ENCODE peak calls at places on chromosomes 12 and 14, in seven cellular contexts. K is OCI-LY7; G is IMR-90; Y is T1000; I is activated naive CD4-positive, alpha-beta T cell treated with anti-CD3 and anti-CD28 coated beads for 36 hours; T is smooth muscle cell of the brain vasculature; H is lung. J is an unnamed sample.

GRCh38 chr14:87643005-87643404 is 350.0 kb downstream of the GALC start:
- DNase-seq in K (no peak), G (no peak), Y (no peak), I (no peak), T (no peak), H (peak), J (no peak)

GRCh38 chr14:24064856-24065255 is 6.5 kb upstream of the CPNE6 start:
- DNase-seq in K (no peak), G (no peak), Y (no peak), I (no peak), T (no peak), H (no peak), J (no peak)

GRCh38 chr14:62179367-62180018 is 417.3 kb downstream of the SNAPC1 start:
- DNase-seq in K (peak), G (peak), Y (peak), I (peak), T (peak), H (peak), J (peak)

GRCh38 chr14:50462111-50462510 is 65.4 kb upstream of the CDKL1 start:
- DNase-seq in K (no peak), G (no peak), Y (no peak), I (no peak), T (no peak), H (no peak), J (no peak)

GRCh38 chr14:92880851-92881250 is 42.1 kb upstream of the CHGA start:
- DNase-seq in K (no peak), G (peak), Y (no peak), I (no peak), T (no peak), H (no peak), J (peak)

GRCh38 chr14:66206554-66206953 is 279.6 kb upstream of the CCDC196 start:
- DNase-seq in K (peak), G (no peak), Y (no peak), I (peak), T (no peak), H (no peak), J (no peak)

GRCh38 chr12:109744991-109745942 is 31.6 kb downstream of the FAM222A start:
- DNase-seq in K (no peak), G (peak), Y (no peak), I (no peak), T (no peak), H (no peak), J (peak)

GRCh38 chr12:70122804-70123203 is 120.4 kb upstream of the CNOT2 start:
- DNase-seq in K (no peak), G (no peak), Y (no peak), I (no peak), T (no peak), H (no peak), J (no peak)

GRCh38 chr12:116266220-116266619 is 11.3 kb downstream of the MED13L start:
- DNase-seq in K (no peak), G (peak), Y (no peak), I (no peak), T (no peak), H (no peak), J (peak)

GRCh38 chr14:29865299-29865698 is 62.3 kb downstream of the PRKD1 start:
- DNase-seq in K (no peak), G (no peak), Y (no peak), I (no peak), T (no peak), H (no peak), J (peak)

GRCh38 chr14:77299776-77300175 is 20.9 kb downstream of the POMT2 start:
- DNase-seq in K (no peak), G (no peak), Y (no peak), I (no peak), T (no peak), H (no peak), J (no peak)

GRCh38 chr14:53640695-53641094 is 315.9 kb downstream of the BMP4 start:
- DNase-seq in K (no peak), G (peak), Y (no peak), I (no peak), T (no peak), H (no peak), J (peak)

GRCh38 chr14:51676549-51676948 is 24.8 kb downstream of the FRMD6 start:
- DNase-seq in K (no peak), G (no peak), Y (no peak), I (no peak), T (no peak), H (no peak), J (no peak)

GRCh38 chr12:78959556-78959955 is 95.0 kb downstream of the SYT1 start:
- DNase-seq in K (no peak), G (no peak), Y (no peak), I (no peak), T (no peak), H (no peak), J (no peak)

GRCh38 chr12:52433501-52434095 is 573 bp downstream of the KRT75 start:
- DNase-seq in K (no peak), G (no peak), Y (no peak), I (no peak), T (no peak), H (no peak), J (no peak)

GRCh38 chr12:19074700-19075099 is 54.8 kb upstream of the PLEKHA5 start:
- DNase-seq in K (no peak), G (peak), Y (no peak), I (no peak), T (no peak), H (no peak), J (peak)

GRCh38 chr12:101172316-101172715 is 37.7 kb downstream of the SLC5A8 start:
- DNase-seq in K (peak), G (peak), Y (no peak), I (no peak), T (no peak), H (no peak), J (peak)

GRCh38 chr14:32602699-32603098 is 273.6 kb downstream of the AKAP6 start:
- DNase-seq in K (no peak), G (no peak), Y (no peak), I (no peak), T (no peak), H (no peak), J (no peak)

GRCh38 chr12:47818701-47819543 is 781 bp downstream of the HDAC7 start:
- DNase-seq in K (peak), G (no peak), Y (no peak), I (peak), T (no peak), H (peak), J (peak)

GRCh38 chr14:40368314-40368713 is 936.1 kb upstream of the FBXO33 start:
- DNase-seq in K (no peak), G (no peak), Y (no peak), I (no peak), T (no peak), H (no peak), J (no peak)

GRCh38 chr12:126114420-126114819 is 1049.2 kb downstream of the AACS start:
- DNase-seq in K (no peak), G (no peak), Y (no peak), I (no peak), T (no peak), H (no peak), J (no peak)

GRCh38 chr14:37587881-37588666 is 7.0 kb downstream of the FOXA1 start:
- DNase-seq in K (no peak), G (no peak), Y (no peak), I (no peak), T (no peak), H (no peak), J (no peak)

GRCh38 chr14:82710257-82710841 is 1176.7 kb upstream of the SEL1L start:
- DNase-seq in K (peak), G (peak), Y (peak), I (peak), T (peak), H (peak), J (peak)

GRCh38 chr12:116236148-116236731 is 41.3 kb downstream of the MED13L start:
- DNase-seq in K (peak), G (peak), Y (peak), I (peak), T (peak), H (no peak), J (peak)

GRCh38 chr14:76045773-76046172 is 60.2 kb downstream of the IFT43 start:
- DNase-seq in K (no peak), G (no peak), Y (no peak), I (no peak), T (no peak), H (no peak), J (peak)

GRCh38 chr14:34684578-34684977 is 29.8 kb downstream of the CFL2 start:
- DNase-seq in K (no peak), G (peak), Y (no peak), I (no peak), T (no peak), H (no peak), J (peak)

GRCh38 chr12:98420403-98420800 is 95.0 kb upstream of the TMPO start:
- DNase-seq in K (no peak), G (no peak), Y (no peak), I (no peak), T (no peak), H (no peak), J (no peak)

GRCh38 chr12:23816394-23816851 is 133.0 kb downstream of the SOX5 start:
- DNase-seq in K (no peak), G (no peak), Y (no peak), I (no peak), T (no peak), H (no peak), J (no peak)

GRCh38 chr12:12178545-12178944 is 88.3 kb downstream of the LRP6 start:
- DNase-seq in K (no peak), G (no peak), Y (no peak), I (no peak), T (no peak), H (no peak), J (no peak)

GRCh38 chr12:132695431-132695830 is 8.0 kb downstream of the PXMP2 start:
- DNase-seq in K (no peak), G (no peak), Y (no peak), I (no peak), T (no peak), H (no peak), J (no peak)

GRCh38 chr14:87628129-87628528 is 364.9 kb downstream of the GALC start:
- DNase-seq in K (no peak), G (peak), Y (peak), I (no peak), T (no peak), H (no peak), J (no peak)

GRCh38 chr14:99653618-99654017 is 8.7 kb downstream of the HHIPL1 start:
- DNase-seq in K (no peak), G (no peak), Y (no peak), I (no peak), T (no peak), H (no peak), J (no peak)

GRCh38 chr14:102097441-102098135 is 10.7 kb upstream of the HSP90AA1 start:
- DNase-seq in K (no peak), G (no peak), Y (no peak), I (no peak), T (no peak), H (no peak), J (no peak)

GRCh38 chr12:65362231-65362630 is 83.7 kb downstream of the MSRB3 start:
- DNase-seq in K (no peak), G (peak), Y (no peak), I (no peak), T (no peak), H (no peak), J (peak)

GRCh38 chr12:96828169-96828789 is 78.8 kb upstream of the NEDD1 start:
- DNase-seq in K (peak), G (no peak), Y (no peak), I (peak), T (no peak), H (no peak), J (no peak)

GRCh38 chr12:19506497-19506896 is 67.2 kb downstream of the AEBP2 start:
- DNase-seq in K (no peak), G (no peak), Y (no peak), I (no peak), T (no peak), H (no peak), J (no peak)

GRCh38 chr14:105581551-105582341 is 55.4 kb downstream of the TMEM121 start:
- DNase-seq in K (peak), G (no peak), Y (no peak), I (no peak), T (no peak), H (no peak), J (no peak)

GRCh38 chr12:116532986-116533342 is 26.2 kb upstream of the MAP1LC3B2 start:
- DNase-seq in K (no peak), G (no peak), Y (no peak), I (peak), T (no peak), H (no peak), J (no peak)

GRCh38 chr12:71938728-71939385 is at the start of gene TPH2:
- DNase-seq in K (peak), G (peak), Y (peak), I (peak), T (peak), H (peak), J (peak)

J was measured in EH.